ENCODE peak calls at places on chromosomes 1 and 21, in ten cellular contexts. One of them, this sample, is unnamed.

GRCh38 chr1:230807551-230808267 is 60.5 kb downstream of the CAPN9 start:
- DNase-seq in CD4-positive, CD25-positive, alpha-beta regulatory T cell: no peak
- DNase-seq in kidney tubule cell: no peak
- DNase-seq in T-helper 9 cell: no peak
- DNase-seq in amygdala: peak
- DNase-seq in smooth muscle cell of the brain vasculature: no peak
- DNase-seq in HEK293T: no peak
- DNase-seq in activated CD8-positive, alpha-beta T cell treated with anti-CD3 and anti-CD28 coated beads, Interleukin-2, amount 10 ng/mL, durations not matched to agents 7 days and 5 days: peak
- DNase-seq in stimulated activated CD4-positive, alpha-beta T cell treated with anti-CD3 and anti-CD28 coated beads, Interleukin-15, amount 100 ng/mL, for 48 hours: no peak
- DNase-seq in uterus: no peak
- DNase-seq in this sample: no peak

GRCh38 chr1:246383791-246384190 is 123.3 kb downstream of the SMYD3 start:
- DNase-seq in CD4-positive, CD25-positive, alpha-beta regulatory T cell: no peak
- DNase-seq in kidney tubule cell: no peak
- DNase-seq in T-helper 9 cell: no peak
- DNase-seq in amygdala: no peak
- DNase-seq in smooth muscle cell of the brain vasculature: no peak
- DNase-seq in HEK293T: no peak
- DNase-seq in activated CD8-positive, alpha-beta T cell treated with anti-CD3 and anti-CD28 coated beads, Interleukin-2, amount 10 ng/mL, durations not matched to agents 7 days and 5 days: no peak
- DNase-seq in stimulated activated CD4-positive, alpha-beta T cell treated with anti-CD3 and anti-CD28 coated beads, Interleukin-15, amount 100 ng/mL, for 48 hours: no peak
- DNase-seq in uterus: no peak
- DNase-seq in this sample: no peak

GRCh38 chr1:181086926-181087325 is 1.6 kb upstream of the IER5 start:
- DNase-seq in CD4-positive, CD25-positive, alpha-beta regulatory T cell: no peak
- DNase-seq in kidney tubule cell: peak
- DNase-seq in T-helper 9 cell: no peak
- DNase-seq in amygdala: no peak
- DNase-seq in smooth muscle cell of the brain vasculature: no peak
- DNase-seq in HEK293T: no peak
- DNase-seq in activated CD8-positive, alpha-beta T cell treated with anti-CD3 and anti-CD28 coated beads, Interleukin-2, amount 10 ng/mL, durations not matched to agents 7 days and 5 days: no peak
- DNase-seq in stimulated activated CD4-positive, alpha-beta T cell treated with anti-CD3 and anti-CD28 coated beads, Interleukin-15, amount 100 ng/mL, for 48 hours: no peak
- DNase-seq in uterus: no peak
- DNase-seq in this sample: no peak

GRCh38 chr1:107557095-107557494 is 407.9 kb downstream of the VAV3 start:
- DNase-seq in CD4-positive, CD25-positive, alpha-beta regulatory T cell: no peak
- DNase-seq in kidney tubule cell: no peak
- DNase-seq in T-helper 9 cell: no peak
- DNase-seq in amygdala: no peak
- DNase-seq in smooth muscle cell of the brain vasculature: no peak
- DNase-seq in HEK293T: no peak
- DNase-seq in activated CD8-positive, alpha-beta T cell treated with anti-CD3 and anti-CD28 coated beads, Interleukin-2, amount 10 ng/mL, durations not matched to agents 7 days and 5 days: no peak
- DNase-seq in stimulated activated CD4-positive, alpha-beta T cell treated with anti-CD3 and anti-CD28 coated beads, Interleukin-15, amount 100 ng/mL, for 48 hours: no peak
- DNase-seq in uterus: no peak
- DNase-seq in this sample: no peak

GRCh38 chr1:22166439-22166838 is 23.5 kb upstream of the WNT4 start:
- DNase-seq in CD4-positive, CD25-positive, alpha-beta regulatory T cell: no peak
- DNase-seq in kidney tubule cell: peak
- DNase-seq in T-helper 9 cell: no peak
- DNase-seq in amygdala: no peak
- DNase-seq in smooth muscle cell of the brain vasculature: no peak
- DNase-seq in HEK293T: no peak
- DNase-seq in activated CD8-positive, alpha-beta T cell treated with anti-CD3 and anti-CD28 coated beads, Interleukin-2, amount 10 ng/mL, durations not matched to agents 7 days and 5 days: no peak
- DNase-seq in stimulated activated CD4-positive, alpha-beta T cell treated with anti-CD3 and anti-CD28 coated beads, Interleukin-15, amount 100 ng/mL, for 48 hours: no peak
- DNase-seq in uterus: no peak
- DNase-seq in this sample: no peak

GRCh38 chr21:45525153-45525909 is 16.9 kb downstream of the SLC19A1 start:
- DNase-seq in CD4-positive, CD25-positive, alpha-beta regulatory T cell: no peak
- DNase-seq in kidney tubule cell: no peak
- DNase-seq in T-helper 9 cell: no peak
- DNase-seq in amygdala: no peak
- DNase-seq in smooth muscle cell of the brain vasculature: no peak
- DNase-seq in HEK293T: no peak
- DNase-seq in activated CD8-positive, alpha-beta T cell treated with anti-CD3 and anti-CD28 coated beads, Interleukin-2, amount 10 ng/mL, durations not matched to agents 7 days and 5 days: no peak
- DNase-seq in stimulated activated CD4-positive, alpha-beta T cell treated with anti-CD3 and anti-CD28 coated beads, Interleukin-15, amount 100 ng/mL, for 48 hours: no peak
- DNase-seq in uterus: peak
- DNase-seq in this sample: no peak

GRCh38 chr1:19029191-19030085 is 73.0 kb upstream of the IFFO2 start:
- DNase-seq in CD4-positive, CD25-positive, alpha-beta regulatory T cell: no peak
- DNase-seq in kidney tubule cell: no peak
- DNase-seq in T-helper 9 cell: no peak
- DNase-seq in amygdala: no peak
- DNase-seq in smooth muscle cell of the brain vasculature: no peak
- DNase-seq in HEK293T: no peak
- DNase-seq in activated CD8-positive, alpha-beta T cell treated with anti-CD3 and anti-CD28 coated beads, Interleukin-2, amount 10 ng/mL, durations not matched to agents 7 days and 5 days: no peak
- DNase-seq in stimulated activated CD4-positive, alpha-beta T cell treated with anti-CD3 and anti-CD28 coated beads, Interleukin-15, amount 100 ng/mL, for 48 hours: no peak
- DNase-seq in uterus: no peak
- DNase-seq in this sample: no peak

GRCh38 chr1:94714552-94714951 is 105.6 kb upstream of the SLC44A3 start:
- DNase-seq in CD4-positive, CD25-positive, alpha-beta regulatory T cell: no peak
- DNase-seq in kidney tubule cell: no peak
- DNase-seq in T-helper 9 cell: no peak
- DNase-seq in amygdala: no peak
- DNase-seq in smooth muscle cell of the brain vasculature: no peak
- DNase-seq in HEK293T: no peak
- DNase-seq in activated CD8-positive, alpha-beta T cell treated with anti-CD3 and anti-CD28 coated beads, Interleukin-2, amount 10 ng/mL, durations not matched to agents 7 days and 5 days: no peak
- DNase-seq in stimulated activated CD4-positive, alpha-beta T cell treated with anti-CD3 and anti-CD28 coated beads, Interleukin-15, amount 100 ng/mL, for 48 hours: no peak
- DNase-seq in uterus: no peak
- DNase-seq in this sample: no peak

GRCh38 chr21:24259241-24259640 is 1348.0 kb downstream of the MRPL39 start:
- DNase-seq in CD4-positive, CD25-positive, alpha-beta regulatory T cell: no peak
- DNase-seq in kidney tubule cell: no peak
- DNase-seq in T-helper 9 cell: no peak
- DNase-seq in amygdala: no peak
- DNase-seq in smooth muscle cell of the brain vasculature: no peak
- DNase-seq in HEK293T: no peak
- DNase-seq in activated CD8-positive, alpha-beta T cell treated with anti-CD3 and anti-CD28 coated beads, Interleukin-2, amount 10 ng/mL, durations not matched to agents 7 days and 5 days: no peak
- DNase-seq in stimulated activated CD4-positive, alpha-beta T cell treated with anti-CD3 and anti-CD28 coated beads, Interleukin-15, amount 100 ng/mL, for 48 hours: no peak
- DNase-seq in uterus: no peak
- DNase-seq in this sample: no peak